ENCODE peak calls at places on chromosomes 11 and 22, in eight cellular contexts. O, J, X, Q, W, S, L and H are unnamed samples.

GRCh38 chr11:117187799-117188481 is 9.4 kb downstream of the SIDT2 start:
- DNase-seq in O (peak), J (no peak), X (no peak), Q (no peak), W (no peak), S (no peak), L (no peak), H (no peak)

GRCh38 chr22:17130199-17130598 is 9.0 kb upstream of the TMEM121B start:
- DNase-seq in O (no peak), J (no peak), X (no peak), Q (peak), W (no peak), S (no peak), L (peak), H (no peak)

GRCh38 chr11:134272381-134273316 is 3.5 kb upstream of the GLB1L3 start:
- DNase-seq in O (no peak), J (no peak), X (no peak), Q (no peak), W (no peak), S (no peak), L (peak), H (peak)

GRCh38 chr11:94593030-94593429 is 25.9 kb downstream of the PIWIL4 start:
- DNase-seq in O (no peak), J (no peak), X (no peak), Q (no peak), W (no peak), S (no peak), L (peak), H (no peak)

GRCh38 chr11:30786392-30787120 is 200.4 kb upstream of the MPPED2 start:
- DNase-seq in O (no peak), J (no peak), X (no peak), Q (no peak), W (no peak), S (no peak), L (peak), H (no peak)

GRCh38 chr22:43155789-43156188 is 4.4 kb downstream of the TSPO start:
- DNase-seq in O (no peak), J (no peak), X (no peak), Q (no peak), W (no peak), S (no peak), L (no peak), H (no peak)

GRCh38 chr11:61832758-61833157 is 4.7 kb downstream of the FADS2 start:
- DNase-seq in O (no peak), J (peak), X (no peak), Q (no peak), W (no peak), S (no peak), L (no peak), H (no peak)

GRCh38 chr22:43014062-43014875 is 680 bp downstream of the PACSIN2 start:
- DNase-seq in O (peak), J (peak), X (peak), Q (peak), W (no peak), S (no peak), L (no peak), H (no peak)

GRCh38 chr11:45511566-45511965 is 153.9 kb downstream of the CHST1 start:
- DNase-seq in O (no peak), J (no peak), X (no peak), Q (no peak), W (no peak), S (no peak), L (no peak), H (no peak)

GRCh38 chr22:40533712-40534378 is 102.7 kb downstream of the MRTFA start:
- DNase-seq in O (no peak), J (peak), X (peak), Q (no peak), W (peak), S (no peak), L (peak), H (no peak)

GRCh38 chr11:12687740-12688139 is 13.5 kb downstream of the TEAD1 start:
- DNase-seq in O (no peak), J (no peak), X (no peak), Q (no peak), W (no peak), S (no peak), L (no peak), H (no peak)

GRCh38 chr11:124200671-124201070 is 17.5 kb downstream of the OR10D3 start:
- DNase-seq in O (no peak), J (no peak), X (no peak), Q (no peak), W (no peak), S (no peak), L (no peak), H (no peak)

GRCh38 chr11:72519220-72519881 is 85.0 kb upstream of the CLPB start:
- DNase-seq in O (no peak), J (no peak), X (no peak), Q (no peak), W (no peak), S (no peak), L (peak), H (no peak)

GRCh38 chr11:95100856-95101507 is 11.3 kb downstream of the ENDOD1 start:
- DNase-seq in O (no peak), J (no peak), X (no peak), Q (no peak), W (no peak), S (no peak), L (no peak), H (no peak)

GRCh38 chr22:45948081-45948648 is 28.8 kb downstream of the WNT7B start:
- DNase-seq in O (no peak), J (no peak), X (no peak), Q (no peak), W (no peak), S (no peak), L (no peak), H (no peak)

GRCh38 chr22:17807571-17808410 is 33.5 kb upstream of the BID start:
- DNase-seq in O (no peak), J (no peak), X (no peak), Q (peak), W (no peak), S (no peak), L (peak), H (no peak)

GRCh38 chr11:79184285-79184684 is 256.5 kb downstream of the TENM4 start:
- DNase-seq in O (no peak), J (no peak), X (no peak), Q (no peak), W (no peak), S (no peak), L (no peak), H (no peak)

GRCh38 chr11:20367313-20367948 is 3.9 kb downstream of the HTATIP2 start:
- DNase-seq in O (peak), J (no peak), X (no peak), Q (no peak), W (peak), S (no peak), L (peak), H (no peak)

GRCh38 chr11:2207212-2207611 is 35.6 kb upstream of the TH start:
- DNase-seq in O (peak), J (peak), X (peak), Q (no peak), W (no peak), S (no peak), L (no peak), H (peak)

GRCh38 chr11:93741882-93742226 is 382 bp downstream of the C11orf54 start:
- DNase-seq in O (peak), J (no peak), X (no peak), Q (no peak), W (peak), S (no peak), L (peak), H (no peak)

GRCh38 chr22:33819743-33820142 is 100.5 kb downstream of the LARGE1 start:
- DNase-seq in O (no peak), J (no peak), X (no peak), Q (no peak), W (no peak), S (no peak), L (no peak), H (no peak)

GRCh38 chr11:93288079-93288478 is 42.5 kb upstream of the DEUP1 start:
- DNase-seq in O (no peak), J (no peak), X (no peak), Q (no peak), W (no peak), S (no peak), L (no peak), H (no peak)

GRCh38 chr11:95469268-95469667 is 238.3 kb upstream of the SESN3 start:
- DNase-seq in O (no peak), J (no peak), X (no peak), Q (no peak), W (no peak), S (no peak), L (no peak), H (no peak)

GRCh38 chr11:30635401-30635989 is 49.3 kb upstream of the MPPED2 start:
- DNase-seq in O (no peak), J (peak), X (no peak), Q (no peak), W (no peak), S (no peak), L (peak), H (no peak)

GRCh38 chr11:67420147-67420645 is 4.7 kb downstream of the CARNS1 start:
- DNase-seq in O (no peak), J (no peak), X (no peak), Q (no peak), W (no peak), S (no peak), L (no peak), H (no peak)

GRCh38 chr11:69878927-69879733 is 59.9 kb upstream of the FGF3 start:
- DNase-seq in O (no peak), J (no peak), X (no peak), Q (no peak), W (no peak), S (no peak), L (no peak), H (no peak)

GRCh38 chr11:1736447-1736992 is 13.9 kb downstream of the IFITM10 start:
- DNase-seq in O (no peak), J (no peak), X (no peak), Q (no peak), W (no peak), S (no peak), L (no peak), H (no peak)

GRCh38 chr22:48236261-48236660 is 1473.8 kb downstream of the TBC1D22A start:
- DNase-seq in O (no peak), J (peak), X (no peak), Q (no peak), W (no peak), S (no peak), L (no peak), H (no peak)

GRCh38 chr11:128239224-128239790 is 348.1 kb downstream of the ETS1 start:
- DNase-seq in O (no peak), J (no peak), X (no peak), Q (no peak), W (no peak), S (no peak), L (no peak), H (no peak)

GRCh38 chr11:58905716-58906547 is 33.4 kb upstream of the GLYATL1 start:
- DNase-seq in O (no peak), J (peak), X (no peak), Q (peak), W (peak), S (peak), L (peak), H (no peak)

GRCh38 chr22:42320463-42321416 is 50.3 kb upstream of the TCF20 start:
- DNase-seq in O (no peak), J (no peak), X (no peak), Q (no peak), W (no peak), S (no peak), L (no peak), H (no peak)

GRCh38 chr11:130037058-130037457 is 32.6 kb upstream of the APLP2 start:
- DNase-seq in O (no peak), J (no peak), X (no peak), Q (no peak), W (no peak), S (no peak), L (peak), H (no peak)

GRCh38 chr11:68518191-68518590 is 57.6 kb downstream of the PPP6R3 start:
- DNase-seq in O (no peak), J (no peak), X (no peak), Q (no peak), W (no peak), S (no peak), L (no peak), H (no peak)
- TF ChIP-seq POLR2A in O (no peak), J (no peak), X (no peak), Q (no peak), W (no peak), S (no peak), L (no peak), H (no peak)

DNA sequence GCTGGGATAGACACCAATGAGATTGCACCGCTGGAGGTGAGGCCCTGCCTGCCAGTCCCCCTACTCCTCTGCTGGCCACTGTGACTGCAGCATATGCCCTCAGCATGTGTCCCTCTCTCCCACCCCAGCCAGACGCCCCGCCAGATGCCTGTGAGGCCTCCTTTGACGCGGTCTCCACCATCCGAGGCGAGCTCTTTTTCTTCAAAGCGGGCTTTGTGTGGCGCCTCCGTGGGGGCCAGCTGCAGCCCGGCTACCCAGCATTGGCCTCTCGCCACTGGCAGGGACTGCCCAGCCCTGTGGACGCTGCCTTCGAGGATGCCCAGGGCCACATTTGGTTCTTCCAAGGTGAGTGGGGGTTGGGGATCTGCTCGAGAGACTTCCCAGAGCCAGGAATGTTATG is 5.7 kb upstream of the SMARCB1 start:
- DNase-seq in O (no peak), J (no peak), X (no peak), Q (no peak), W (no peak), S (no peak), L (no peak), H (no peak)
- H3K27ac ChIP-seq in O (no peak), J (no peak), X (no peak), Q (no peak), W (no peak), S (no peak), L (peak), H (peak)

DNA sequence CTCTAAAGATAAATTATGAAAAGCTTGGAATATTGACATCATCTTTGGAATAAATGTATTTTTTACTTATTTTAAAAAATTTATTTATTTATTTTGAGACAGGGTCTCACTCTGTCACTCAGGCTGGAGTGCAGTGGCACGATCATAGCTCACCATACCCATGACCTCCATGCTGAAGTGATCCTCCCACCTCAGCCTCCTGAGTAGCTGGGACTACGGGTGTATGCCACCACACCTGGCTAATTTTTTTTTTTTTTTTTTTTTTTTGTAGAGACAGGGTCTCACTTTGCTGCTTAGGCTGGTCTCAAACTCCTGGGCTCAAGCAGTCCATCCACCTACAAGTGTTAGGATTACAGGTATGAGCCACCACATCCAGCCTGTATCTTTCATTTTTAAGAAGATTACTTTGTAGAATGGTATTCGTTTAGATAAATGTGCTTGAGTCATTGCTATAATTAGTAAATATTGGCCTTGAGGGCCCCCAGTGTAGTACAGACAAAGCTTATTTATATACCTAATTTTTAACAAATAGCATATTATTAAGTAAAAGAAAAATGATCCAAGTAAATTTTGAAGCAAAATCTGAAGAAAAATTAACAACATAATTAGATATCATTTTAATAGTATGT is 8.5 kb downstream of the SWAP70 start:
- DNase-seq in O (no peak), J (no peak), X (no peak), Q (no peak), W (no peak), S (no peak), L (peak), H (no peak)
- H3K4me3 ChIP-seq in O (no peak), J (no peak), X (no peak), Q (no peak), W (no peak), S (no peak), L (no peak), H (no peak)

GRCh38 chr11:73566422-73566821 is 31.5 kb downstream of the FAM168A start:
- DNase-seq in O (no peak), J (no peak), X (no peak), Q (no peak), W (no peak), S (no peak), L (peak), H (no peak)

GRCh38 chr11:73576226-73576625 is 21.7 kb downstream of the FAM168A start:
- DNase-seq in O (no peak), J (no peak), X (no peak), Q (no peak), W (no peak), S (no peak), L (no peak), H (no peak)

GRCh38 chr11:73566977-73567755 is 30.7 kb downstream of the FAM168A start:
- DNase-seq in O (no peak), J (no peak), X (no peak), Q (no peak), W (no peak), S (no peak), L (peak), H (no peak)

GRCh38 chr11:73565804-73566203 is 32.1 kb downstream of the FAM168A start:
- DNase-seq in O (no peak), J (no peak), X (no peak), Q (no peak), W (no peak), S (no peak), L (no peak), H (no peak)

DNA sequence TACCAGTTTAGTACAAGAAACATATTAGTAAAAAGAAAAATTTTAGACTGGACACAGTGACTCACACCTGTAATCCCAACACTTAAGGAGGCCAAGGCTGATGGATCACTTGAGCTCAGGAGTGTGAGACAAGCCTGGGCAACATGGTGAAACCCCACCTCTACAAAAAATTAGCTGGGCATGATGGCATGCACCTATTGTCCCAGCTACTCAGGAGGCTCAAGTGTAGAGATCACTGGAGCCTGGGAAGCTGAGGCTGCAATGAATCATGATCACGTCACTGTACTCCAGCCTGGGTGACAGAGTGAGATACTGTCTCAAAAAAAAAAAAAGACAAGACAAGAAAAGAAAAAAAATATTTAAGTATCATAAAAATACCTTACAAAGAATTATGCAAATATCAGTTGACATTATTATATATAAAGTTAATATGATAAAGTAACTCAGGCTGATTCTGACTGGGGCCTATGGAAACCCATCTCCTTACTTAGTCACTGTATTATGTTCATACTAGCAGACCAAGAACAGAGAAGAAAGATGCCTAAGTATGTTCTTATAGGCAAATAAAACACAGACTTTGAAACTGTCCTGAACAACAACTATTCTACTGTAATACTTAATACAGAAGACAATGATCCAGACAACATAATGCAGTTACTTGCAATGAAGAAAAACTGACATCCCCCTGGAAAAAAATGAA is 27.3 kb downstream of the FAM168A start:
- DNase-seq in O (no peak), J (no peak), X (no peak), Q (no peak), W (no peak), S (no peak), L (peak), H (no peak)
- TF ChIP-seq POLR2A in O (no peak), J (no peak), X (no peak), Q (no peak), W (no peak), S (no peak), L (no peak), H (no peak)

DNA sequence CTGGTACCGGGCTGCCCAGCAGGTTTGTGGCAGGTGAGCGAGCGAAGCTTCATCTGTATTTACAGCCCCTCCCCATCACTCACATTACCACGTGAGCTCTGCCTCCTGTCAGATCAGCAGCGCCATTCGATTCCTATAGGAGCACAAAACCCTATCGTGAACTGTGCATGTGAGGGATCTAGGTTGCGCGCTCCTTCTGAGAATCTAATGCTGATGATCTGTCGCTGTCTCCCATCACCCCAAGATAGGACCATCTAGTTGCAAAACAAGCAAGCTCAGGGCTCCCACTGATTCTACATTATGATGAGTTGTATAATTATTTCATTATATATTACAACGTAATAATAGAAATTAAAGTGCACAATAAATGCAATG is 15.8 kb upstream of the VSIG10L2 start:
- DNase-seq in O (no peak), J (no peak), X (no peak), Q (no peak), W (no peak), S (no peak), L (no peak), H (peak)
- H3K27ac ChIP-seq in O (peak), J (no peak), X (no peak), Q (no peak), W (no peak), S (no peak), L (no peak), H (no peak)